ENCODE peak calls at places on chromosomes 6 and 20, in six cellular contexts. A is epithelial cell of proximal tubule, H is left lung, W is cardiac muscle cell, Y is LNCaP clone FGC, N is adrenal gland. Z is an unnamed sample.

GRCh38 chr6:129501401-129502051 is 208.5 kb downstream of the ARHGAP18 start:
- DNase-seq in A (peak; percentile 88), H (peak; percentile 78), W (peak; percentile 50), Y (peak; percentile 93), N (peak; percentile 84), Z (peak; percentile 92)

GRCh38 chr20:24948939-24949679 is at the start of gene CST7:
- DNase-seq in A (no peak), H (no peak), W (no peak), Y (no peak), N (no peak), Z (no peak)

GRCh38 chr6:71592641-71593040 is 293.7 kb upstream of the RIMS1 start:
- DNase-seq in A (no peak), H (no peak), W (no peak), Y (no peak), N (no peak), Z (no peak)

GRCh38 chr20:7031222-7031621 is 263.7 kb downstream of the BMP2 start:
- DNase-seq in A (no peak), H (no peak), W (no peak), Y (no peak), N (no peak), Z (no peak)

GRCh38 chr6:21111399-21111725 is 482.2 kb upstream of the SOX4 start:
- DNase-seq in A (no peak), H (no peak), W (no peak), Y (no peak), N (no peak), Z (no peak)

GRCh38 chr6:79373246-79373645 is 138.8 kb upstream of the HMGN3 start:
- DNase-seq in A (no peak), H (peak; percentile 41), W (no peak), Y (no peak), N (no peak), Z (no peak)

GRCh38 chr20:36532388-36532787 is 8.9 kb upstream of the MYL9 start:
- DNase-seq in A (no peak), H (no peak), W (no peak), Y (no peak), N (no peak), Z (no peak)

GRCh38 chr6:97705568-97705967 is 422.6 kb upstream of the MMS22L start:
- DNase-seq in A (no peak), H (no peak), W (no peak), Y (no peak), N (no peak), Z (no peak)

GRCh38 chr20:62117658-62118057 is 4.6 kb upstream of the LSM14B start:
- DNase-seq in A (no peak), H (no peak), W (peak; percentile 31), Y (no peak), N (no peak), Z (no peak)

GRCh38 chr6:41200296-41200900 is 551 bp downstream of the TREML2 start:
- DNase-seq in A (no peak), H (peak; percentile 59), W (no peak), Y (no peak), N (peak; percentile 21), Z (no peak)

GRCh38 chr6:157761331-157761921 is 61.6 kb upstream of the SNX9 start:
- DNase-seq in A (no peak), H (no peak), W (no peak), Y (no peak), N (no peak), Z (no peak)

GRCh38 chr20:4563534-4563933 is 158.2 kb upstream of the PRND start:
- DNase-seq in A (no peak), H (no peak), W (peak; percentile 64), Y (peak; percentile 14), N (peak; percentile 11), Z (no peak)

GRCh38 chr20:58982406-58983114 is 1.5 kb downstream of the NELFCD start:
- DNase-seq in A (no peak), H (no peak), W (no peak), Y (no peak), N (no peak), Z (no peak)

GRCh38 chr6:164982389-164982788 is 327.0 kb downstream of the C6orf118 start:
- DNase-seq in A (no peak), H (no peak), W (no peak), Y (peak; percentile 44), N (no peak), Z (no peak)

GRCh38 chr20:40563296-40563950 is 125.6 kb downstream of the MAFB start:
- DNase-seq in A (no peak), H (peak; percentile 83), W (no peak), Y (peak; percentile 47), N (peak; percentile 39), Z (peak; percentile 87)

GRCh38 chr6:44122821-44123220 is 4.4 kb downstream of the MRPL14 start:
- DNase-seq in A (no peak), H (no peak), W (no peak), Y (no peak), N (no peak), Z (no peak)

GRCh38 chr6:150924808-150925654 is 59.5 kb downstream of the MTHFD1L start:
- DNase-seq in A (no peak), H (no peak), W (no peak), Y (no peak), N (no peak), Z (no peak)

GRCh38 chr20:44730441-44730840 is 15.2 kb upstream of the KCNK15 start:
- DNase-seq in A (peak; percentile 94), H (no peak), W (no peak), Y (no peak), N (no peak), Z (peak; percentile 65)

GRCh38 chr20:33250666-33251065 is 14.9 kb downstream of the BPIFA1 start:
- DNase-seq in A (no peak), H (no peak), W (no peak), Y (no peak), N (no peak), Z (no peak)

GRCh38 chr6:118080547-118080946 is 173.5 kb downstream of the SLC35F1 start:
- DNase-seq in A (no peak), H (no peak), W (no peak), Y (no peak), N (no peak), Z (no peak)

GRCh38 chr6:101711518-101711917 is 318.0 kb downstream of the GRIK2 start:
- DNase-seq in A (no peak), H (no peak), W (no peak), Y (no peak), N (no peak), Z (no peak)

GRCh38 chr20:57619053-57619831 is 984 bp downstream of the ZBP1 start:
- DNase-seq in A (no peak), H (peak; percentile 80), W (no peak), Y (no peak), N (no peak), Z (no peak)

GRCh38 chr20:23243791-23244190 is 106.8 kb upstream of the NXT1 start:
- DNase-seq in A (no peak), H (no peak), W (no peak), Y (no peak), N (no peak), Z (no peak)

GRCh38 chr20:3239867-3240775 is 1.1 kb upstream of the SLC4A11 start:
- DNase-seq in A (no peak), H (no peak), W (no peak), Y (no peak), N (no peak), Z (no peak)

GRCh38 chr6:124573953-124574352 is 388.3 kb upstream of the RNF217 start:
- DNase-seq in A (no peak), H (no peak), W (no peak), Y (no peak), N (no peak), Z (no peak)

GRCh38 chr20:49868538-49868937 is 46.8 kb downstream of the SPATA2 start:
- DNase-seq in A (no peak), H (no peak), W (no peak), Y (no peak), N (no peak), Z (no peak)

DNA sequence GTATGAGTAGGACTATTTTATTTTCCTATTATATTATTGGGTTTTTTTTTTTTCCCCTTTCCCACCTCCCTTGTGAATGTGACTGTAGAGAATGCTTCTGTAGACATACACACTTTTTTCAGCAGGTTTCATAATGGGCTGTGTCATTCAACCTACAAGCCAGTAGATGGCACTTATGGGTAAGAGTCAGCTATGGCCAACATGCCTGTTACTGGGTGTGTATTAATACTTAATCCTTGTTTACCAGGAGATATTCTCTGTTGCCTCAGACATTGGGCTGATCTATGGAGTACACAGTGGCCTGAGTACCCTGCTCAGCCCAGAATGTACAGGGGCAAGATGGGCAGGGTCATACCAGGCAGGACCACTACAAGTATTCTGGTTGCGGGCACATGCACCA is 382.5 kb downstream of the EPHA7 start:
- DNase-seq in A (peak; percentile 13), H (no peak), W (peak; percentile 39), Y (peak; percentile 25), N (no peak), Z (no peak)
- TF ChIP-seq CTCF in A (peak; percentile 68), H (no peak), W (peak; percentile 64), Y (peak; percentile 62), N (no peak), Z (no peak)

DNA sequence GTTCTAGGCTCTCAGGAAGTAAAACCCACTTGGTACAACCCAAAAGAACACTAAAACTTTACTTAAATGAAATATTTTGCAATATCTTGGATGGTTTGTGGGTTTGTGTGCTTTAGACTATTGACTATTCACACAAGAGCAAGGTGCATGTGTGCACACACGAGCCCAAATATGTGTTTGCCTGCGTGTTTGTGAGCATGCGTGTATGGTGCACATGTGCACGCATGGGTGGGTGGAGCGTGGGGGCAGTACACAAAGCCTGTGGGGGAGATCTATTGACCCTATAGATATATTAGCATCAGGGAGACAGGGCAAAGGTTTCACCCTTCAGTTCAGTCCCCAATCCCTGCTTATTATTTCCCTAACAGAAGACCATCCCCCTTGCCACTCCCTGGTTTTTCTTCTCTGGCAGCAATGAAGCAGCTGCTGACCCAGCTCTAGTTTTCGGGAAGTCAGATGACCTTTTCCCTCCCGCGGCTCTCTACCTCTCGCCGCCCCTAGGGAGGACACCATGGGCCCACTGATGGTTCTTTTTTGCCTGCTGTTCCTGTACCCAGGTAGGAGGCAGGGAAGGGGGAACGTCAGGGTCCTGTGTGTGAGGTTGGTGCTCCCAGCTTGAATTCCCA is at the start of gene C2:
- DNase-seq in A (no peak), H (peak; percentile 40), W (no peak), Y (no peak), N (no peak), Z (no peak)
- H3K4me3 ChIP-seq in A (peak within 1 kb of the TSS; percentile 39), H (peak within 1 kb of the TSS; percentile 44), W (no peak within 1 kb of the TSS), Y (no peak within 1 kb of the TSS), N (peak within 1 kb of the TSS; percentile 35), Z (no peak within 1 kb of the TSS)

GRCh38 chr6:35080821-35081425 is 60.2 kb downstream of the TCP11 start:
- DNase-seq in A (no peak), H (peak; percentile 26), W (no peak), Y (no peak), N (no peak), Z (peak; percentile 74)
- TF ChIP-seq CTCF in A (no peak), H (no peak), W (no peak), Y (no peak), N (no peak), Z (peak; percentile 51)

GRCh38 chr20:11919571-11919970 is 1.9 kb downstream of the BTBD3 start:
- DNase-seq in A (no peak), H (no peak), W (no peak), Y (no peak), N (no peak), Z (no peak)
- H3K4me3 ChIP-seq in A (no peak overlapping the region), H (peak overlapping the region; percentile 26), W (no peak overlapping the region), Y (no peak overlapping the region), N (peak overlapping the region; percentile 67), Z (no peak overlapping the region)

Z was measured in keratinocyte.